ENCODE peak calls at places on chromosomes 2 and 18, in eight cellular contexts. X is HepG2, B is body of pancreas, H is heart right ventricle, K is upper lobe of right lung, U is right atrium auricular region, L is fibroblast of lung, T is stomach. S is an unnamed sample.

GRCh38 chr2:240362826-240363717 is 72.4 kb upstream of the GPC1 start:
- DNase-seq in B (no peak), U (no peak), X (no peak), K (no peak), T (no peak), L (no peak), H (no peak), S (no peak)

GRCh38 chr2:158926478-158926948 is 41.9 kb upstream of the TANC1 start:
- DNase-seq in U (no peak), B (no peak), H (no peak), X (peak; percentile 30), L (peak; percentile 86), K (no peak), T (no peak), S (no peak)

GRCh38 chr2:18299423-18300212 is 260.8 kb downstream of the RDH14 start:
- DNase-seq in H (no peak), U (no peak), K (no peak), L (peak; percentile 71), B (peak; percentile 10), X (peak; percentile 71), T (no peak), S (peak; percentile 87)

GRCh38 chr2:97950329-97951154 is 45.2 kb downstream of the TMEM131 start:
- DNase-seq in H (no peak), X (no peak), L (peak; percentile 79), B (no peak), K (no peak), U (no peak), T (no peak), S (no peak)

GRCh38 chr2:240972636-240973521 is 25.5 kb upstream of the SNED1 start:
- DNase-seq in X (no peak), B (peak; percentile 79), H (no peak), L (no peak), T (peak; percentile 48), U (no peak), K (no peak), S (peak; percentile 56)

GRCh38 chr2:140013556-140014270 is 1233.5 kb upstream of the NXPH2 start:
- DNase-seq in T (no peak), K (no peak), B (no peak), L (no peak), U (no peak), H (no peak), X (no peak), S (peak; percentile 61)

GRCh38 chr18:52869942-52870907 is 530.2 kb downstream of the DCC start:
- DNase-seq in T (no peak), H (no peak), K (no peak), B (peak; percentile 39), U (no peak), L (no peak), X (no peak), S (peak; percentile 82)

GRCh38 chr2:111618577-111618930 is 265.4 kb downstream of the ANAPC1 start:
- DNase-seq in H (no peak), K (peak; percentile 68), U (peak; percentile 60), B (no peak), L (peak; percentile 58), T (no peak), X (no peak), S (no peak)

GRCh38 chr2:137566387-137566786 is 397.9 kb upstream of the HNMT start:
- DNase-seq in T (no peak), U (no peak), X (no peak), L (no peak), H (no peak), B (no peak), K (no peak), S (no peak)

GRCh38 chr2:26685943-26686839 is 6.3 kb upstream of the KCNK3 start:
- DNase-seq in T (no peak), L (no peak), X (no peak), U (no peak), H (no peak), B (peak; percentile 68), K (no peak), S (no peak)

GRCh38 chr2:239470151-239470900 is 69.5 kb upstream of the HDAC4 start:
- DNase-seq in K (no peak), H (no peak), T (peak; percentile 4), B (no peak), U (no peak), L (no peak), X (no peak), S (no peak)

GRCh38 chr2:144943293-144943941 is 423.5 kb upstream of the ZEB2 start:
- DNase-seq in H (no peak), X (no peak), K (no peak), L (no peak), U (no peak), B (no peak), T (no peak), S (no peak)

GRCh38 chr2:27720004-27720551 is 51.4 kb upstream of the MRPL33 start:
- DNase-seq in T (peak; percentile 51), B (no peak), K (no peak), X (peak; percentile 54), U (no peak), H (no peak), L (peak; percentile 96), S (peak; percentile 62)

DNA sequence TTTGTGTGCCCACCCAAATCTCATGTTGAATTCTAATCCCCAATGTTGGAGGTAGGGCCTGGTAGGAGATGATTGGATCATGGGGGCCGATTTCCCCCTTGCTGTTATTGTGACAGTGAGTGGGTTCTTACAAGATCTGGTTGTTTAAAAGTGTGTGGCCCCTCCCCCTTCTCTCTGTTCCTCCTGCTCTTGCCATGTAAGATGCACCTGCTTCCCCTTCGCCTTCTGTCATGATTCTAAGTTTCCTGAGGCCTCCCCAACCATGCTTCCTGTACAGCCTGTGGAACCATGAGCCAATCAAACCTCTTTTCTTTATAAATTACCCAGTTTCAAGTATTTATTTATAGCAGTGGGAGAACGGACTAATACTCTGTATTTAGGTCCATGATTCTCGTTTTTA is 588.1 kb downstream of the DCDC2C start:
- DNase-seq in T (no peak), B (no peak), H (no peak), X (no peak), K (no peak), L (no peak), U (no peak), S (no peak)
- H3K9me3 ChIP-seq in T (no peaks in the 10 kb centered on the region), B (no peaks in the 10 kb centered on the region), H (no peaks in the 10 kb centered on the region), X (peaks cover 18% of the 10 kb centered on the region), K (no peaks in the 10 kb centered on the region), L (no peaks in the 10 kb centered on the region), U (no peaks in the 10 kb centered on the region), S (no peaks in the 10 kb centered on the region)

GRCh38 chr2:67717692-67718091 is 320.6 kb downstream of the ETAA1 start:
- DNase-seq in X (no peak), U (no peak), T (no peak), K (no peak), H (no peak), B (no peak), L (no peak), S (no peak)

GRCh38 chr2:67713376-67713775 is 316.2 kb downstream of the ETAA1 start:
- DNase-seq in T (no peak), L (no peak), B (no peak), X (no peak), H (no peak), U (no peak), K (no peak), S (no peak)

GRCh38 chr2:67719351-67719750 is 322.2 kb downstream of the ETAA1 start:
- DNase-seq in T (no peak), B (no peak), X (no peak), H (no peak), U (no peak), K (no peak), L (peak; percentile 51), S (peak; percentile 15)

DNA sequence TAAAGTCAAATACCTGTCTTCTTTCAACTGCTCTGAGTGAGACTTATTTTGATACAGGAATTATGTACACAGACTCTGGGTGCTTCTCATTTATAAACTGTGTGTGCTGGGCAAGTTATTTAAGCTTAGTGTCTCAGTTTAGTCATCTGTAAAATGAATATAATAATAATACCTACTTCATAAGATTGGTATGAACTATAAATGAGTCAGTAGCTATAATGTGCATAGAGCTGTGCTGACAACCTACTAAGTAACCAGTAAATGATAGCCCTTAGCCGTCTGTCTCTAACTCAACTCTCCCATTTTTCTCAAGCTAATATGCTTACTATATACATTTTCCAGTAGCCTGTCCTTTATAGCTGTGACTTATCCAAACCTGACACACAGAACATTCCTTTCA is 319.8 kb downstream of the ETAA1 start:
- DNase-seq in H (no peak), T (no peak), U (no peak), B (no peak), L (no peak), K (no peak), X (no peak), S (no peak)
- H3K4me3 ChIP-seq in H (no peak overlapping the region), T (no peak overlapping the region), U (no peak overlapping the region), B (no peak overlapping the region), L (no peak overlapping the region), K (no peak overlapping the region), X (no peak overlapping the region), S (no peak overlapping the region)

GRCh38 chr18:37544196-37544595 is 21.4 kb downstream of the CELF4 start:
- DNase-seq in H (no peak), U (no peak), B (no peak), X (no peak), K (no peak), L (no peak), T (no peak), S (no peak)

GRCh38 chr18:37545461-37545860 is 20.1 kb downstream of the CELF4 start:
- DNase-seq in T (no peak), B (no peak), K (no peak), H (no peak), L (no peak), X (no peak), U (no peak), S (no peak)

GRCh38 chr18:37546023-37546537 is 19.5 kb downstream of the CELF4 start:
- DNase-seq in U (no peak), H (no peak), K (peak; percentile 54), B (no peak), X (no peak), T (no peak), L (no peak), S (no peak)

GRCh38 chr18:37543321-37543720 is 22.3 kb downstream of the CELF4 start:
- DNase-seq in X (no peak), T (no peak), B (no peak), U (no peak), K (peak; percentile 56), H (no peak), L (no peak), S (no peak)

GRCh38 chr18:37544713-37545112 is 20.9 kb downstream of the CELF4 start:
- DNase-seq in X (no peak), L (no peak), T (no peak), B (no peak), K (no peak), U (no peak), H (peak; percentile 27), S (no peak)
- H3K9me3 ChIP-seq in X (no peaks in the 10 kb centered on the region), L (no peaks in the 10 kb centered on the region), T (no peaks in the 10 kb centered on the region), B (no peaks in the 10 kb centered on the region), K (no peaks in the 10 kb centered on the region), U (no peaks in the 10 kb centered on the region), H (no peaks in the 10 kb centered on the region), S (no peaks in the 10 kb centered on the region)

GRCh38 chr2:17084882-17085281 is 419.2 kb upstream of the CYRIA start:
- DNase-seq in X (no peak), L (no peak), K (no peak), B (no peak), T (no peak), H (no peak), U (no peak), S (no peak)

GRCh38 chr2:17076535-17076934 is 410.9 kb upstream of the CYRIA start:
- DNase-seq in L (no peak), K (no peak), X (no peak), H (no peak), B (no peak), U (no peak), T (no peak), S (peak; percentile 12)

GRCh38 chr2:17083902-17084301 is 418.3 kb upstream of the CYRIA start:
- DNase-seq in L (peak; percentile 66), X (no peak), T (no peak), K (no peak), B (no peak), H (no peak), U (no peak), S (peak; percentile 1)

GRCh38 chr2:17079262-17079661 is 413.6 kb upstream of the CYRIA start:
- DNase-seq in H (no peak), X (no peak), B (no peak), K (no peak), L (no peak), T (no peak), U (no peak), S (no peak)
- H3K4me3 ChIP-seq in H (no peak overlapping the region), X (no peak overlapping the region), B (no peak overlapping the region), K (no peak overlapping the region), L (no peak overlapping the region), T (no peak overlapping the region), U (no peak overlapping the region), S (no peak overlapping the region)